ENCODE peak calls at places on chromosomes 4 and X, in nine cellular contexts. J is CD4-positive, CD25-positive, alpha-beta regulatory T cell; V is cardiac fibroblast; W is fibroblast of lung; Q is choroid plexus epithelial cell; X is endothelial cell of umbilical vein; O is H1; E is PC-9; A is epithelial cell of esophagus. R is an unnamed sample.

GRCh38 chrX:143165778-143166177 is 140.1 kb downstream of the SPANXN4 start:
- DNase-seq in J (no peak), V (no peak), W (no peak), Q (no peak), X (no peak), O (no peak), E (no peak), A (no peak), R (no peak)

GRCh38 chr4:56186808-56187523 is 200.3 kb downstream of the AASDH start:
- DNase-seq in J (no peak), V (no peak), W (no peak), Q (peak), X (no peak), O (no peak), E (no peak), A (no peak), R (no peak)

GRCh38 chrX:9832811-9833210 is 46.6 kb downstream of the SHROOM2 start:
- DNase-seq in J (no peak), V (no peak), W (no peak), Q (no peak), X (peak), O (no peak), E (no peak), A (no peak), R (no peak)

GRCh38 chr4:78624048-78624447 is 72.5 kb downstream of the ANXA3 start:
- DNase-seq in J (no peak), V (no peak), W (no peak), Q (no peak), X (no peak), O (no peak), E (no peak), A (peak), R (no peak)

GRCh38 chr4:53505947-53506346 is 85.3 kb downstream of the LNX1 start:
- DNase-seq in J (no peak), V (peak), W (peak), Q (peak), X (peak), O (no peak), E (no peak), A (peak), R (no peak)

GRCh38 chrX:9866633-9867032 is 80.4 kb downstream of the SHROOM2 start:
- DNase-seq in J (no peak), V (peak), W (peak), Q (no peak), X (peak), O (no peak), E (no peak), A (no peak), R (no peak)

GRCh38 chr4:20248155-20248558 is 3.5 kb upstream of the SLIT2 start:
- DNase-seq in J (no peak), V (peak), W (peak), Q (peak), X (peak), O (no peak), E (peak), A (peak), R (no peak)

GRCh38 chr4:126851391-126851790 is 781.4 kb upstream of the INTU start:
- DNase-seq in J (no peak), V (peak), W (peak), Q (peak), X (no peak), O (no peak), E (no peak), A (no peak), R (peak)

GRCh38 chr4:75289843-75290616 is 224.2 kb downstream of the RCHY1 start:
- DNase-seq in J (no peak), V (peak), W (peak), Q (no peak), X (no peak), O (peak), E (peak), A (peak), R (no peak)

GRCh38 chr4:173274744-173275143 is 59.4 kb downstream of the HMGB2 start:
- DNase-seq in J (no peak), V (no peak), W (no peak), Q (no peak), X (no peak), O (no peak), E (no peak), A (no peak), R (no peak)

GRCh38 chr4:86809809-86810208 is 39.4 kb downstream of the SLC10A6 start:
- DNase-seq in J (no peak), V (no peak), W (no peak), Q (no peak), X (no peak), O (no peak), E (no peak), A (no peak), R (no peak)

GRCh38 chrX:151370906-151371305 is 26.1 kb upstream of the VMA21 start:
- DNase-seq in J (no peak), V (no peak), W (no peak), Q (no peak), X (no peak), O (no peak), E (no peak), A (peak), R (peak)

GRCh38 chr4:88027611-88028608 is 20.5 kb downstream of the PKD2 start:
- DNase-seq in J (no peak), V (peak), W (peak), Q (peak), X (peak), O (no peak), E (no peak), A (peak), R (peak)

GRCh38 chr4:113958766-113959540 is 20.5 kb downstream of the ARSJ start:
- DNase-seq in J (no peak), V (peak), W (peak), Q (peak), X (peak), O (no peak), E (no peak), A (peak), R (peak)

GRCh38 chrX:66760648-66761047 is 121.8 kb upstream of the EDA2R start:
- DNase-seq in J (no peak), V (no peak), W (no peak), Q (peak), X (peak), O (no peak), E (no peak), A (no peak), R (no peak)

GRCh38 chrX:46686003-46686645 is 72.8 kb downstream of the SLC9A7 start:
- DNase-seq in J (peak), V (peak), W (peak), Q (peak), X (peak), O (no peak), E (no peak), A (peak), R (no peak)

GRCh38 chr4:69896530-69897116 is 34.2 kb upstream of the CSN1S1 start:
- DNase-seq in J (no peak), V (peak), W (peak), Q (peak), X (no peak), O (no peak), E (no peak), A (peak), R (no peak)

GRCh38 chr4:5827108-5828004 is 65.5 kb downstream of the CRMP1 start:
- DNase-seq in J (no peak), V (peak), W (peak), Q (peak), X (peak), O (no peak), E (no peak), A (no peak), R (no peak)

GRCh38 chr4:175413561-175413960 is 398.5 kb downstream of the GPM6A start:
- DNase-seq in J (no peak), V (no peak), W (no peak), Q (peak), X (no peak), O (no peak), E (no peak), A (no peak), R (no peak)

GRCh38 chr4:186029731-186030421 is 39.1 kb upstream of the TLR3 start:
- DNase-seq in J (no peak), V (peak), W (peak), Q (peak), X (peak), O (no peak), E (no peak), A (peak), R (peak)

GRCh38 chrX:20995829-20996228 is 378.4 kb upstream of the CNKSR2 start:
- DNase-seq in J (no peak), V (no peak), W (no peak), Q (no peak), X (no peak), O (no peak), E (no peak), A (no peak), R (no peak)

GRCh38 chrX:68669094-68669830 is 21.8 kb downstream of the STARD8 start:
- DNase-seq in J (no peak), V (peak), W (no peak), Q (no peak), X (no peak), O (no peak), E (no peak), A (no peak), R (no peak)

GRCh38 chrX:68827848-68828562 is 816 bp upstream of the EFNB1 start:
- DNase-seq in J (peak), V (peak), W (peak), Q (peak), X (peak), O (peak), E (peak), A (peak), R (no peak)

GRCh38 chr4:161822174-161822573 is 341.6 kb downstream of the FSTL5 start:
- DNase-seq in J (no peak), V (no peak), W (no peak), Q (no peak), X (no peak), O (no peak), E (no peak), A (no peak), R (no peak)

GRCh38 chr4:39976945-39977488 is 694 bp downstream of the PDS5A start:
- DNase-seq in J (peak), V (peak), W (peak), Q (peak), X (peak), O (no peak), E (no peak), A (peak), R (no peak)

GRCh38 chrX:41602946-41603345 is 85.8 kb upstream of the GPR34 start:
- DNase-seq in J (no peak), V (peak), W (no peak), Q (peak), X (peak), O (no peak), E (no peak), A (no peak), R (no peak)

GRCh38 chr4:70938087-70938486 is 35.9 kb downstream of the MOB1B start:
- DNase-seq in J (no peak), V (no peak), W (no peak), Q (no peak), X (no peak), O (no peak), E (no peak), A (no peak), R (no peak)

DNA sequence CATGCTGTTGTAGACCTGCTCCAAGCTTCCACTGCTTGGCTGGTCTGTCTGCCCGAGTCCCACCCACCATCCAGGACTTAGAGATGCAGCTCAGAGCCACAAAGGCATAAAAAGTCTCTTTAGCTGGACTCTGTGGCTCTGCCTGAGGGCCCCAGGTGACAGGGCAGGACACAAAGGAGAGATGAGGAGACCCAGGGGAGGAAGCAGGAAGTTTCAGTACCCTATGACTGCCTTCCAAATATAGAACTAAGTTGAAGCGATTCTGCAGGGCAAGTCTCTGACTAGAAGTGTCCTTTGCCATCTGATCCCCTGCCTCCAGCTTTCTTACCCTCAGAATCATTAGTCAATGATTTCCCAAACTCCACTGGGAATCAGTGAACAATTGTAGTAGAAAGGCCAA is 11.2 kb upstream of the CXCR3 start:
- DNase-seq in J (no peak), V (no peak), W (no peak), Q (no peak), X (no peak), O (no peak), E (no peak), A (no peak), R (no peak)
- H3K4me3 ChIP-seq in J (no peak), V (no peak), W (no peak), Q (no peak), X (no peak), O (no peak), E (no peak), A (no peak), R (no peak)

GRCh38 chr4:122855491-122855890 is 28.9 kb downstream of the FGF2 start:
- DNase-seq in J (no peak), V (no peak), W (no peak), Q (peak), X (peak), O (no peak), E (no peak), A (no peak), R (no peak)

GRCh38 chr4:122857160-122857559 is 30.5 kb downstream of the FGF2 start:
- DNase-seq in J (no peak), V (no peak), W (no peak), Q (no peak), X (no peak), O (no peak), E (no peak), A (no peak), R (no peak)

GRCh38 chr4:122854860-122855259 is 28.2 kb downstream of the FGF2 start:
- DNase-seq in J (no peak), V (no peak), W (no peak), Q (no peak), X (no peak), O (no peak), E (no peak), A (no peak), R (peak)

GRCh38 chr4:122851568-122851967 is 24.9 kb downstream of the FGF2 start:
- DNase-seq in J (no peak), V (no peak), W (no peak), Q (no peak), X (no peak), O (no peak), E (no peak), A (no peak), R (no peak)

GRCh38 chr4:122854444-122854843 is 27.8 kb downstream of the FGF2 start:
- DNase-seq in J (no peak), V (peak), W (peak), Q (no peak), X (no peak), O (no peak), E (no peak), A (peak), R (no peak)
- H3K4me3 ChIP-seq in J (no peak), V (no peak), W (peak), Q (no peak), X (no peak), O (no peak), E (no peak), A (no peak), R (peak)

GRCh38 chr4:128284317-128284716 is 3.3 kb downstream of the PGRMC2 start:
- DNase-seq in J (no peak), V (no peak), W (no peak), Q (no peak), X (no peak), O (no peak), E (no peak), A (no peak), R (no peak)
- H3K4me3 ChIP-seq in J (peak), V (no peak), W (peak), Q (peak), X (no peak), O (no peak), E (peak), A (no peak), R (peak)

DNA sequence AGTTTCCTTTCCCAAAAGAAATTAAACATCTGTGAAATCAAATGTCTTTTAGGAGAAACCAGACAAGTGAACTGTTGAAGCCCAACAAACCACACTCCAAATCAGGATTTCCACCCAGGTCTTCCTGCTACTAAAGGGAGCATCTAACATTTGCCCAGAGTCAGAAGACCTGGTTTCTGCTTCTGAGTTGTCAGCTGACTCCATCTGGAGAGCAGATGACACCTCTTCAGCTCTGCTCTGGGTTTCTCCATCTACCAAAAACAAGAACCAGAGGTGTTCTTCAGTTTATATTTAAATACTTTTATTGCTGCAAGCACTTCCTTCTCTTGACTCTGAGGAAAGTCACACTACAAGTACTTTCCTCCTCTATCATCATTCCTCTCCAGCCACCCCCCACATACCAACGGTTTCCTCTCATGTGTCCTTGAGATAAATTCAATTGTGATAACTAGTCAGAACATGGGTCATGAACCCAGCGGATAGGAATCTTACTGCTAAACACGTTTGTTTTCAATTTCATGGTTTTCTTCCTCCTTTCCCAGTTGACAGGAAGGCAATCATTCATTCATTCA is 88.5 kb downstream of the PPP3CA start:
- DNase-seq in J (no peak), V (no peak), W (no peak), Q (no peak), X (peak), O (no peak), E (no peak), A (no peak), R (no peak)
- H3K4me3 ChIP-seq in J (no peak), V (no peak), W (no peak), Q (no peak), X (no peak), O (no peak), E (no peak), A (no peak), R (no peak)